ENCODE peak calls at places on chromosomes 11 and 22, in four cellular contexts. X, E, U and D are unnamed samples.

GRCh38 chr11:18245396-18245795 is 3.1 kb downstream of the SAA2 start:
- DNase-seq in X (no peak), E (no peak), U (no peak), D (no peak)

GRCh38 chr11:109432105-109432504 is 10.1 kb downstream of the C11orf87 start:
- DNase-seq in X (peak; percentile 60), E (no peak), U (no peak), D (no peak)

GRCh38 chr11:121829159-121829643 is 286.8 kb downstream of the BLID start:
- DNase-seq in X (peak; percentile 100), E (no peak), U (no peak), D (no peak)

GRCh38 chr22:31561238-31561887 is 65.0 kb downstream of the SFI1 start:
- DNase-seq in X (peak; percentile 77), E (peak; percentile 72), U (peak; percentile 81), D (peak; percentile 72)

GRCh38 chr11:102238287-102238894 is 78.9 kb upstream of the BIRC3 start:
- DNase-seq in X (no peak), E (no peak), U (peak; percentile 57), D (no peak)

GRCh38 chr11:120839846-120840402 is 184.0 kb upstream of the TBCEL start:
- DNase-seq in X (no peak), E (no peak), U (no peak), D (no peak)

GRCh38 chr22:28759861-28760560 is 12.5 kb upstream of the CCDC117 start:
- DNase-seq in X (peak; percentile 18), E (no peak), U (peak; percentile 96), D (no peak)

GRCh38 chr11:30172158-30172557 is 58.7 kb upstream of the FSHB start:
- DNase-seq in X (no peak), E (no peak), U (no peak), D (no peak)

GRCh38 chr11:105027671-105028070 is 4.7 kb upstream of the CASP5 start:
- DNase-seq in X (no peak), E (no peak), U (no peak), D (no peak)

GRCh38 chr11:105033781-105034180 is 1.2 kb downstream of the CASP1 start:
- DNase-seq in X (no peak), E (no peak), U (no peak), D (no peak)

GRCh38 chr11:105032495-105032894 is 2.4 kb downstream of the CASP1 start:
- DNase-seq in X (no peak), E (no peak), U (no peak), D (no peak)

GRCh38 chr11:105035262-105035620 is 297 bp upstream of the CASP1 start:
- DNase-seq in X (no peak), E (no peak), U (no peak), D (no peak)

DNA sequence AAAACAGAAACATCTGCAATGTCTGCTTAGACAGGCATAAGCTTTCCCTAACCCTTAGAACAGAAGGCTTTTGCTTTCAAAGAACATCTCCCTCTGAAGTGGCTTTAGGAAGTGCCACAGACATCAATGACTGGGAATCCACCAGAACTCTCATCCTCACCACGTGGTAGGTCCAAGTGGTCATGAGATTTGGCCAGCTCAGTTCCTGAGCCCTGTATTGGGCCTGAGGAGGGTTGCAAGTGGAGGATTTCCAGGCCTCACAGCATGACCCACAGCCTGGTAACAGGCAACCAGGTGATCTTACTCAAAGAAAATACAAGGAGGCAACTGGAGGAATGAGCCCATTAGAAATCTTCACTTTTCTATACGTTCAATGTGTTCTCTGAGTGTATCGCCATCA is 1.6 kb downstream of the CASP1 start:
- DNase-seq in X (no peak), E (no peak), U (no peak), D (no peak)
- TF ChIP-seq MAZ in X (no peak), E (no peak), U (no peak), D (no peak)

GRCh38 chr11:73661035-73661628 is 14.8 kb downstream of the PLEKHB1 start:
- DNase-seq in X (peak; percentile 77), E (peak; percentile 94), U (no peak), D (peak; percentile 99)
- TF ChIP-seq MAZ in X (peak; percentile 77), E (peak; percentile 76), U (no peak), D (no peak)

GRCh38 chr11:134821422-134821821 is 409.4 kb upstream of the B3GAT1 start:
- DNase-seq in X (no peak), E (no peak), U (no peak), D (no peak)
- TF ChIP-seq MAZ in X (no peak), E (no peak), U (no peak), D (no peak)

DNA sequence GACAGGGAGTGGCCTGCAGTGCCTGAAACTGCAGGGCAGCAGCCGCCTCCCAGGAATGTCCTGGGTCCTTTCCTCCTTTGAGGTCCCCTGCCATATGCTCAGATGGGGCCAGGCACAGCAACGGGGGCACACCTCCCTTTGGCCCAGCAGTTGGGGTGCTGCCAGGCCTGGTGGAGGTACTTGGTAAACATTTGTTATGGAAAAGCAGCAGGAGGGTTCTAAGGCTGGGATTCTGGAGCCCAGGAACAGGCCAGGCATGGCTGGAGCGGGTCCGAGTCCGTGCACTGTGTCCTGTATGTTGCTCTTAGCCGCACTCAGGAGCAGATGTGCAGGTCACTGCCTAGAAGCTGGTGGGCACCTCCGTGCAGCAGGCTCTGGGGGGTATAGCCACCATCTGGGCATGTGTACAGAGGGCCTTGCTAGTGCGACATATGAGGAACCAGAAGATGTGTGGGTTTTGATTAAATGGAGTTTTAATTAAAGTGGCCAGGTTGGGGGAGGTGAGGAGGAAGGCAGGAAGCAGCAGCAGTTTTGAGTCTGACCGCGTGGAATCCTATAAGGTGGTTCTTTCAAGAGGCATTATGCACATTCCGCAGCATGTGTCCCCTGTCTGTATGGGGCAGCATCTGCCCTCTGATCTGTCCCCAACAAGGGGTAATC is 1.5 kb downstream of the ADORA2A start:
- DNase-seq in X (no peak), E (no peak), U (no peak), D (no peak)
- TF ChIP-seq MAZ in X (no peak), E (no peak), U (no peak), D (no peak)

GRCh38 chr11:37718431-37718999 is 1120.5 kb upstream of the RAG2 start:
- DNase-seq in X (no peak), E (no peak), U (no peak), D (no peak)
- TF ChIP-seq MAZ in X (no peak), E (no peak), U (no peak), D (no peak)

DNA sequence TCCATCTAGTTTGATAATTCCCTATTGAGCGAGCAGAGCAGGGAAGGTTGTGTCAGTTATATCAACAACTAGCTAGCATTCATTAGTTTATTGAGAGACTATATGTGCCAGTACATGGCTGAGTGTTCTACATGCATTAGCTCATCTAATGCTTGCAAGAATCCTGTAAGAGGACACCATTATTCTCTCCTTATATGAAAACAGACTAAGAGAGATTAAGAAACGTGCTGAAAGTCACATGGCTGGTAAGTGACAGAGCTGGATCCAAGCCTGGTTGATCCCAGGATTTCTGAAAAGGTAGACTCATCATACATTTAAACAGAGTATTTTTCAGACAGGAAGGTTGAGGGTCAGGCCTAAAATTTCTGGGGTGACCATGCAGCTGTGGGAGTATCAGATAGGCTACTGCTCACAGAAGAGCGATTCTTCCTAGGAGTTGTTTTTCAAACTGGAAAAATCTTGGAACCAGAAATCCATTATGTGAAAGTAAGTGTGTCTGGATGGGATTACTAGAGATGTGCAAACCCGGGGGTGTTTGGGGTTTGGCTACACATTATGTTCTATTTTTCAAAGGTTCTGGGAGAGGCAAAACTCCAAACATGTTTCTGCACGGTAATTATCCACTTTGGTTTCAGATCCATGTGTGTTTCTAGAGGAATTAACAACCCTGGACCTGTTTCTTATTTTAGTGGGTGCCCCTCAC is 213.3 kb downstream of the FAM76B start:
- DNase-seq in X (no peak), E (no peak), U (no peak), D (no peak)
- TF ChIP-seq MAZ in X (no peak), E (no peak), U (no peak), D (no peak)

DNA sequence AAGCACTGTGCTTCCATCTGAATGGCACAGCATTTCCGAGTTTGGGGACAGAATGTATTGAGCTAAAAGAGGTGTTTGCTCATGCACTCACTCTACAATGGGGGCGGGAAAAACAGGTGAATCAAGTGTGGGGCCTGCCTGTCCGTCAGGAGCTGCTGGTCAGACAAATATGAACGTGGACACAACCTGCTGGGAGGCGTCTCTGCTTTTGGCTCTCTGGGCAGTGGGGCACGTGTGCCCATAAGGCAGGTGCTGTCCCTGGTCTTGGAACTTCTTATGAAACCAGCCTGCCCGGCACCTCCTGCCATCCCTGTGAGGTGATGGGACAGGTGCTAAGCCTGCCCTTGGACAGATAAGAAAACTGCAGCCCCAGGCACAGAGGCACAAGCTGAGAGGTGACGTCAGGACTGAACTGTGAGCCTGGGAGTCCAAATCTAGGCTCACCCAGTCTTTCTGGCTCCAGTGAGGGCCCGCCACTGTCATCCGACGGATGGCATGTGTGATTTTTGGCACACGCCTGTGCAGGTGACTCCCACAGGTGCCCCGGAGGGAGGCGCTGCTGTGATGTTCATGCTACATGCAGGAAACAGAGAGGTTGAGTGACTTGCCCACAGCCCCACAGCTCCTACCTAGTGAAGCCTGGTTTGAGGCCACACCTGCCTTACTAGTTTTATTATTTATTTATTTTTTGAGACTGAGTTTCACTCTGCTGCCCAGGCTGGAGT is 51.6 kb downstream of the SMIM38 start:
- DNase-seq in X (no peak), E (no peak), U (no peak), D (no peak)
- TF ChIP-seq MAZ in X (no peak), E (no peak), U (no peak), D (no peak)

DNA sequence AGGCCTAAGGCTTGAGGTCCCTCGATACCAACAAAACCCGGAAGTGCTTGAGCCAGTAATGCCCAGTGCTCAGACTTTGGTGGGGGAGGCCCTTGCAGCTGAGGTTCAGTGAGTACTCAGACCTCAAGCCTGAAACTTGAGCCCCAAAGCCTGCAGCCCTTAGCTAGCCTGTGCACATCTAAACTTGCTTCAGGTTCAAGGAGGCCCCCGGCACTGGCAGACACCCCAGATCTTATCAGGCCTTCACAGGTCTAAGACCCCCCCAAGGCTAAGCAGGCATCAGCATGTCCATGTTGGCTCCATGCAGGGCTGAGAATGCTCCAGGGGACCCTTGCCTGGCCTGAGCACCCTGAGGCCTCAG is 993 bp upstream of the CASTOR1 start:
- DNase-seq in X (peak; percentile 23), E (no peak), U (no peak), D (no peak)
- TF ChIP-seq MAZ in X (no peak), E (no peak), U (no peak), D (no peak)